ENCODE peak calls at places on chromosome 13, in ten cellular contexts. O is body of pancreas; I is stimulated activated naive CD4-positive, alpha-beta T cell; X is ovary; S is AG09309; K is activated CD4-positive, alpha-beta T cell treated with anti-CD3 and anti-CD28 coated beads for 1 hour; H is GM20000; P is anterior cingulate cortex; W is neuronal stem cell; E is transverse colon. Q is an unnamed sample.

GRCh38 chr13:27425151-27425917 is 915 bp downstream of the GTF3A start:
- DNase-seq in O (no peak), I (peak; percentile 32), X (no peak), S (no peak), K (no peak), H (peak; percentile 20), P (no peak), W (no peak), E (no peak), Q (no peak)

GRCh38 chr13:49657241-49657641 is 28.9 kb downstream of the ARL11 start:
- DNase-seq in O (no peak), I (no peak), X (no peak), S (no peak), K (no peak), H (no peak), P (no peak), W (no peak), E (no peak), Q (no peak)

GRCh38 chr13:29361716-29362115 is 233.8 kb downstream of the SLC7A1 start:
- DNase-seq in O (no peak), I (no peak), X (no peak), S (no peak), K (no peak), H (no peak), P (no peak), W (no peak), E (no peak), Q (no peak)

GRCh38 chr13:27997904-27998522 is 9.5 kb upstream of the URAD start:
- DNase-seq in O (peak; percentile 74), I (no peak), X (no peak), S (no peak), K (no peak), H (peak; percentile 34), P (no peak), W (no peak), E (peak; percentile 65), Q (no peak)

GRCh38 chr13:20901668-20902437 is 693 bp downstream of the XPO4 start:
- DNase-seq in O (peak; percentile 41), I (no peak), X (peak; percentile 18), S (no peak), K (no peak), H (peak; percentile 38), P (no peak), W (no peak), E (peak; percentile 57), Q (no peak)

GRCh38 chr13:41622545-41623429 is 165.4 kb downstream of the RGCC start:
- DNase-seq in O (no peak), I (no peak), X (no peak), S (peak; percentile 89), K (no peak), H (no peak), P (no peak), W (no peak), E (no peak), Q (no peak)

GRCh38 chr13:107822006-107822405 is 393.3 kb downstream of the LIG4 start:
- DNase-seq in O (no peak), I (no peak), X (no peak), S (no peak), K (no peak), H (no peak), P (no peak), W (no peak), E (no peak), Q (no peak)

GRCh38 chr13:50917572-50917971 is 8.0 kb downstream of the RNASEH2B start:
- DNase-seq in O (no peak), I (no peak), X (no peak), S (no peak), K (no peak), H (no peak), P (no peak), W (no peak), E (no peak), Q (no peak)

GRCh38 chr13:21071894-21072293 is 10.5 kb upstream of the LATS2 start:
- DNase-seq in O (no peak), I (no peak), X (no peak), S (no peak), K (no peak), H (no peak), P (no peak), W (no peak), E (no peak), Q (no peak)

GRCh38 chr13:80084086-80084676 is 256.7 kb downstream of the SPRY2 start:
- DNase-seq in O (no peak), I (no peak), X (no peak), S (peak; percentile 94), K (no peak), H (no peak), P (no peak), W (no peak), E (no peak), Q (peak; percentile 37)

GRCh38 chr13:112558696-112559418 is 29.1 kb downstream of the TUBGCP3 start:
- DNase-seq in O (no peak), I (no peak), X (no peak), S (no peak), K (no peak), H (no peak), P (no peak), W (no peak), E (no peak), Q (no peak)

GRCh38 chr13:23692816-23693215 is 122.6 kb downstream of the TNFRSF19 start:
- DNase-seq in O (no peak), I (no peak), X (no peak), S (no peak), K (no peak), H (no peak), P (no peak), W (no peak), E (no peak), Q (no peak)

GRCh38 chr13:27182844-27183497 is 11.4 kb upstream of the USP12 start:
- DNase-seq in O (peak; percentile 62), I (no peak), X (no peak), S (peak; percentile 46), K (no peak), H (no peak), P (no peak), W (no peak), E (no peak), Q (no peak)

GRCh38 chr13:113548171-113548641 is 36.3 kb upstream of the TFDP1 start:
- DNase-seq in O (no peak), I (no peak), X (no peak), S (no peak), K (no peak), H (no peak), P (no peak), W (no peak), E (peak; percentile 6), Q (no peak)

GRCh38 chr13:66875264-66875663 is 354.9 kb downstream of the PCDH9 start:
- DNase-seq in O (no peak), I (no peak), X (no peak), S (no peak), K (no peak), H (no peak), P (no peak), W (no peak), E (no peak), Q (no peak)

GRCh38 chr13:26502826-26503225 is 54.7 kb upstream of the WASF3 start:
- DNase-seq in O (peak; percentile 16), I (no peak), X (no peak), S (peak; percentile 70), K (no peak), H (no peak), P (peak; percentile 24), W (no peak), E (no peak), Q (no peak)

GRCh38 chr13:107271226-107271625 is 703.3 kb upstream of the ARGLU1 start:
- DNase-seq in O (no peak), I (no peak), X (no peak), S (no peak), K (no peak), H (no peak), P (no peak), W (no peak), E (no peak), Q (peak; percentile 22)

GRCh38 chr13:95083758-95084157 is 217.5 kb downstream of the ABCC4 start:
- DNase-seq in O (no peak), I (no peak), X (no peak), S (peak; percentile 18), K (no peak), H (no peak), P (no peak), W (no peak), E (no peak), Q (no peak)

GRCh38 chr13:23175920-23176319 is 4.9 kb upstream of the SGCG start:
- DNase-seq in O (no peak), I (no peak), X (no peak), S (no peak), K (no peak), H (no peak), P (no peak), W (no peak), E (no peak), Q (no peak)

Q was measured in NCI-H446.